ENCODE peak calls at places on chromosomes 13 and 19, in four cellular contexts. Q, K, M and Y are unnamed samples.

GRCh38 chr19:33260628-33261418 is 35.2 kb upstream of the SLC7A10 start:
- DNase-seq in K (no peak), M (no peak), Q (no peak), Y (no peak)

GRCh38 chr13:111521691-111522229 is 201.3 kb downstream of the TEX29 start:
- DNase-seq in Q (no peak), M (no peak), K (no peak), Y (no peak)

GRCh38 chr19:7441468-7442146 is 47.2 kb downstream of the PEX11G start:
- DNase-seq in Q (no peak), K (no peak), M (no peak), Y (no peak)

GRCh38 chr19:42487025-42487797 is 41.1 kb downstream of the CEACAM1 start:
- DNase-seq in M (no peak), Q (no peak), K (no peak), Y (no peak)

GRCh38 chr19:32580353-32580900 is 563 bp upstream of the PDCD5 start:
- DNase-seq in K (no peak), Q (no peak), M (no peak), Y (peak)

GRCh38 chr13:27336005-27336673 is 65.5 kb downstream of the RASL11A start:
- DNase-seq in M (no peak), Q (no peak), K (no peak), Y (no peak)

GRCh38 chr13:72284791-72285190 is 417.8 kb upstream of the DACH1 start:
- DNase-seq in Q (no peak), K (no peak), M (no peak), Y (no peak)

GRCh38 chr13:84433024-84433423 is 550.8 kb upstream of the SLITRK1 start:
- DNase-seq in M (no peak), K (no peak), Q (no peak), Y (no peak)

GRCh38 chr13:42174344-42175162 is 97.4 kb upstream of the AKAP11 start:
- DNase-seq in Q (no peak), M (no peak), K (no peak), Y (no peak)

GRCh38 chr19:35742121-35742724 is at the start of gene IGFLR1:
- DNase-seq in K (no peak), Q (peak), M (peak), Y (no peak)

GRCh38 chr19:18321729-18322091 is 1.2 kb downstream of the LSM4 start:
- DNase-seq in Q (peak), K (no peak), M (no peak), Y (no peak)

GRCh38 chr13:26816876-26817275 is 56.3 kb upstream of the GPR12 start:
- DNase-seq in Q (no peak), K (no peak), M (no peak), Y (no peak)

GRCh38 chr13:68509734-68510621 is 1279.8 kb upstream of the PCDH9 start:
- DNase-seq in K (no peak), Q (no peak), M (no peak), Y (no peak)

GRCh38 chr19:14096272-14096992 is 5.9 kb upstream of the SAMD1 start:
- DNase-seq in M (no peak), K (no peak), Q (no peak), Y (no peak)

GRCh38 chr13:37417042-37417441 is 181.5 kb downstream of the POSTN start:
- DNase-seq in Q (no peak), K (no peak), M (no peak), Y (no peak)

GRCh38 chr19:913080-913748 is at the start of gene R3HDM4:
- DNase-seq in K (peak), M (peak), Q (peak), Y (peak)

GRCh38 chr13:80550856-80551532 is 210.1 kb upstream of the SPRY2 start:
- DNase-seq in K (no peak), Q (no peak), M (no peak), Y (no peak)

GRCh38 chr19:12834418-12834943 is at the start of gene RTBDN:
- DNase-seq in K (no peak), M (no peak), Q (no peak), Y (no peak)

GRCh38 chr19:970695-971094 is 13.4 kb upstream of the WDR18 start:
- DNase-seq in Q (no peak), K (no peak), M (no peak), Y (no peak)

GRCh38 chr13:31521466-31521865 is 217.9 kb upstream of the RXFP2 start:
- DNase-seq in Q (no peak), M (no peak), K (no peak), Y (no peak)

GRCh38 chr19:6033744-6034264 is 55.9 kb upstream of the RANBP3 start:
- DNase-seq in K (no peak), M (no peak), Q (no peak), Y (no peak)

GRCh38 chr19:1851581-1852293 is 3.5 kb upstream of the REXO1 start:
- DNase-seq in Q (peak), K (no peak), M (no peak), Y (peak)

GRCh38 chr19:10299545-10300458 is 9.8 kb downstream of the ZGLP1 start:
- DNase-seq in Q (no peak), M (no peak), K (no peak), Y (no peak)

GRCh38 chr13:26663801-26664200 is 96.8 kb downstream of the GPR12 start:
- DNase-seq in Q (no peak), K (no peak), M (no peak), Y (peak)

GRCh38 chr13:46197299-46197975 is 14.3 kb upstream of the LRRC63 start:
- DNase-seq in Q (no peak), K (no peak), M (no peak), Y (no peak)

GRCh38 chr13:37914781-37915391 is 45.3 kb upstream of the TRPC4 start:
- DNase-seq in M (no peak), K (no peak), Q (no peak), Y (no peak)

GRCh38 chr13:38685974-38686571 is 804 bp upstream of the FREM2 start:
- DNase-seq in Q (no peak), K (no peak), M (no peak), Y (peak)

DNA sequence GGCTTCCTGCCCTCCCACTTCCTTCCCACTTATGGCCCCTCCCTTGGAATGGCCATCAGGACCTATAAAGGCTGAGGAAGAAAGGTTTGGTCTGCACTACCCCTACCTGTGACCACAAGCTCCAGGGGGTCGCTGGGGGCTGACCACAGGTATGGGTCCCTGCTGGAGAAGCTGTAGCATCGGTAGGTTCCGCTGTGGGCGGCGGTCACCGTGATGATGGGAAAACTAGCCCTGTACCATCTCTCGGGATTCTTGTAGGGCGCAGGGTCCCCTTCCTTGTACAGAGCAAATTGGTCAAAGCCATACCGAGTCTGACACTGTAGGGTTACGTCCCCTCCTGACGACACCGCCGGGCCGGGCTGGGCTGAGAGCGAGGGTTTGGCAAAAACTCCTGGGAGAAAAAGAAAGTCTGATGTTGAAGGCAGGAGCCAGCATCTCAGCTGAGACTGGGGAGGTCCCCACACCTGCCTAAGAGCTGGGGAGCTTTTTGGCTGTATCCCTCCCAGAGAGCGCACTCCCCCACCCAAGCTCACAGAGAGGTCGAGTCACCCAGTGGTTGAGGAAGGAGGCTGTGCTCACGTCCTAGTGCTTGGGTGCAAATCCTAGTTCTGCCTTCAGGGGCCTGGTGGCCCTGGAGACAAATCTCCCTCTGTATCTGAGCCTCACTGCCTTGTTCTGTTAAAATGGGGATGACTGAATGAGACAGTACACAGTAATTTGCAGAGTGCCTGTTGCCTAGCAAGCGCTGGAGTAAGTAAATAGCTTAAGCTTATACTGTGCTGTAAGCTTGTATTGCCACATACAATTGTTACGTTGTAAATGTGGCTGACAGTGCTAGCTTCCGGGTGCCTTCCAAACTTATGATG is 10.4 kb downstream of the GP6 start:
- DNase-seq in K (no peak), Q (no peak), M (no peak), Y (no peak)
- H3K27ac ChIP-seq in K (no peak), Q (peak), M (no peak), Y (no peak)

GRCh38 chr19:57241181-57241580 is 749 bp downstream of the ZNF805 start:
- DNase-seq in M (no peak), K (no peak), Q (no peak), Y (no peak)
- H3K4me3 ChIP-seq in M (peak), K (peak), Q (peak), Y (peak)

DNA sequence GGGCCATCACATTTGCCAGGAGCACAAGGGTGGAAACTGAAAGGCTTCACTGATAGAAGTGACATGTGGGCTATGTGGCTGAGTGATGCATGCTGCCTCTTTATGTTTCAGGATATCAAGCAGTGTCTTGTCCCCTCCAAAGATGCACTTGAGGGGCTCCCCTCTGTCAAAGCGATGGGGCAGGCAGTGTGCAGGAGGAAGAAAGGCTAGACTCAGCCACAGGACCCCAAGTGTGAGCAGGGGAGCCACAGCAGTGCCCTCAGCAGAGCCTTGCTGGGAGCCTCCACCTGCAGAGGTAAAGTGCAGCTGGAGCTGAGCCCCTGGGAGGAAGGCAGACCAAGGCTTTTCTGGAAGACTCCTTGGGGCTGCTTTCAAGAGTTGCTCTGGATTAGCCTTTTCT is 247.4 kb downstream of the DLEU7 start:
- DNase-seq in M (no peak), K (no peak), Q (no peak), Y (no peak)
- H3K27ac ChIP-seq in M (no peak), K (no peak), Q (no peak), Y (no peak)

DNA sequence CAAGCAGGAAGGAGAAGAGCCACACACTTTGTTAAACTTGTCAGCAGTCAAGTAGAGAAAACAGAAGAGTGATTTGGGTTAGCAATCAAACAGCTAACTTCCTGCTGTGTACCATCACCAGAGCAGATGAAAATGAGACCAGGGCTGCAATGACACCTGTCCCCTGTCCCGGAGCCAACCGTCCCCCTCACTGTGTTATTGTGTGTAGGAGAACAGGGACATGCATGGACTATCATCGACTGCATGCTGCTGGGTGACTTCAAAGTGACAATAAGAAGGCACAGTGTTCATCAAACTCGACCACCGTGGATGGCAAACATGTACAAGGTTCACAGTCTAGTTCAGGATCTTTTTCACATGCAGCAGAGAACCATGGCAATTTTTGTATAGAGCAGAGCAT is 94.0 kb upstream of the SLC15A1 start:
- DNase-seq in Q (no peak), K (no peak), M (no peak), Y (no peak)
- H3K4me3 ChIP-seq in Q (no peak), K (no peak), M (no peak), Y (no peak)